ENCODE peak calls at places on chromosomes 13 and 19, in seven cellular contexts. Q, L, D, K, O, P and T are unnamed samples.

GRCh38 chr13:98672947-98673545 is 79.4 kb downstream of the SLC15A1 start:
- DNase-seq in D (peak), K (peak), Q (peak), P (peak), O (peak), L (peak), T (peak)

GRCh38 chr19:7582446-7582845 is 13.2 kb upstream of the CAMSAP3 start:
- DNase-seq in L (no peak), D (no peak), Q (no peak), K (no peak), O (no peak), P (no peak), T (no peak)

GRCh38 chr19:35068941-35069634 is 27.6 kb downstream of the HPN start:
- DNase-seq in O (no peak), D (no peak), Q (no peak), L (no peak), P (no peak), K (no peak), T (no peak)

GRCh38 chr13:39451860-39452301 is 151.1 kb downstream of the LHFPL6 start:
- DNase-seq in D (no peak), L (peak), P (no peak), K (no peak), Q (peak), O (no peak), T (peak)

GRCh38 chr19:48934837-48935236 is 1.3 kb downstream of the DHDH start:
- DNase-seq in Q (no peak), P (no peak), D (no peak), O (no peak), K (no peak), L (no peak), T (no peak)

GRCh38 chr13:78806457-78806856 is 147.5 kb upstream of the OBI1 start:
- DNase-seq in O (no peak), L (peak), Q (no peak), D (no peak), K (no peak), P (no peak), T (no peak)

GRCh38 chr19:1104452-1105216 is 840 bp downstream of the GPX4 start:
- DNase-seq in P (peak), Q (peak), K (peak), L (peak), O (peak), D (peak), T (peak)

GRCh38 chr19:13794388-13794751 is 873 bp upstream of the ZSWIM4 start:
- DNase-seq in D (no peak), P (no peak), O (no peak), L (peak), Q (peak), K (no peak), T (peak)

GRCh38 chr13:99969934-99970760 is 1.4 kb downstream of the ZIC5 start:
- DNase-seq in K (peak), Q (peak), L (no peak), D (peak), P (no peak), O (no peak), T (peak)

GRCh38 chr19:47848871-47849473 is 10.1 kb upstream of the TPRX2 start:
- DNase-seq in O (peak), P (peak), D (peak), L (peak), Q (no peak), K (peak), T (peak)

GRCh38 chr13:59043016-59043415 is 1120.7 kb downstream of the DIAPH3 start:
- DNase-seq in L (no peak), P (no peak), D (no peak), K (no peak), Q (no peak), O (no peak), T (no peak)

GRCh38 chr13:27273658-27274425 is 3.2 kb downstream of the RASL11A start:
- DNase-seq in L (peak), K (no peak), Q (no peak), O (no peak), D (no peak), P (no peak), T (no peak)

GRCh38 chr19:43620061-43621001 is 902 bp upstream of the ZNF428 start:
- DNase-seq in K (peak), O (peak), Q (peak), L (no peak), D (no peak), P (peak), T (no peak)

GRCh38 chr19:19134687-19135158 is 3.6 kb downstream of the TMEM161A start:
- DNase-seq in D (peak), K (peak), P (no peak), O (peak), Q (no peak), L (no peak), T (peak)

GRCh38 chr13:102038787-102039186 is 363.1 kb downstream of the FGF14 start:
- DNase-seq in P (no peak), D (no peak), K (no peak), Q (no peak), O (no peak), L (no peak), T (no peak)

GRCh38 chr13:35365885-35366284 is 110.6 kb downstream of the MAB21L1 start:
- DNase-seq in L (no peak), P (no peak), D (no peak), Q (no peak), O (no peak), K (no peak), T (no peak)

GRCh38 chr13:110638253-110638652 is 22.9 kb downstream of the NAXD start:
- DNase-seq in K (no peak), O (no peak), L (no peak), P (no peak), D (no peak), Q (no peak), T (peak)

GRCh38 chr19:19537321-19538048 is 580 bp upstream of the CILP2 start:
- DNase-seq in O (no peak), L (no peak), Q (no peak), D (no peak), K (no peak), P (no peak), T (no peak)

GRCh38 chr19:7492142-7493055 is 3.6 kb upstream of the PEX11G start:
- DNase-seq in Q (no peak), O (no peak), D (peak), L (peak), K (peak), P (no peak), T (no peak)

GRCh38 chr19:13051581-13052165 is 51.0 kb downstream of the LYL1 start:
- DNase-seq in K (peak), D (peak), L (peak), P (no peak), O (peak), Q (no peak), T (peak)

GRCh38 chr19:2443785-2444182 is 13.0 kb downstream of the LMNB2 start:
- DNase-seq in P (no peak), O (no peak), D (no peak), Q (no peak), K (no peak), L (no peak), T (no peak)

GRCh38 chr13:32850311-32851052 is 165.7 kb upstream of the KL start:
- DNase-seq in K (no peak), D (no peak), P (no peak), L (no peak), O (no peak), Q (no peak), T (no peak)

GRCh38 chr13:98487522-98487921 is 89.4 kb downstream of the STK24 start:
- DNase-seq in L (no peak), K (no peak), P (no peak), Q (no peak), O (no peak), D (no peak), T (no peak)

GRCh38 chr19:2495651-2496316 is 19.9 kb downstream of the GADD45B start:
- DNase-seq in K (no peak), P (no peak), L (no peak), O (no peak), D (no peak), Q (no peak), T (peak)

GRCh38 chr13:23620211-23620610 is 50.0 kb downstream of the TNFRSF19 start:
- DNase-seq in D (no peak), K (no peak), O (no peak), L (no peak), Q (no peak), P (no peak), T (no peak)